ENCODE peak calls at places on chromosomes 13 and 19, in six cellular contexts. One of them, this sample, is unnamed.

GRCh38 chr19:17909017-17909732 is 23.6 kb upstream of the CCDC124 start:
- DNase-seq in tibial artery: no peak
- DNase-seq in CD4-positive, alpha-beta T cell: no peak
- DNase-seq in WTC11: peak
- DNase-seq in adrenal gland: no peak
- DNase-seq in Peyer's patch: no peak
- DNase-seq in this sample: no peak

GRCh38 chr13:106517151-106517847 is 18.2 kb downstream of the EFNB2 start:
- DNase-seq in tibial artery: no peak
- DNase-seq in CD4-positive, alpha-beta T cell: no peak
- DNase-seq in WTC11: no peak
- DNase-seq in adrenal gland: no peak
- DNase-seq in Peyer's patch: no peak
- DNase-seq in this sample: no peak

GRCh38 chr13:97028441-97029299 is 34.4 kb upstream of the OXGR1 start:
- DNase-seq in tibial artery: peak
- DNase-seq in CD4-positive, alpha-beta T cell: peak
- DNase-seq in WTC11: peak
- DNase-seq in adrenal gland: peak
- DNase-seq in Peyer's patch: peak
- DNase-seq in this sample: peak

GRCh38 chr19:14507704-14508246 is 10.4 kb downstream of the DNAJB1 start:
- DNase-seq in tibial artery: no peak
- DNase-seq in CD4-positive, alpha-beta T cell: no peak
- DNase-seq in WTC11: no peak
- DNase-seq in adrenal gland: no peak
- DNase-seq in Peyer's patch: no peak
- DNase-seq in this sample: no peak

GRCh38 chr19:48842744-48843162 is 6.5 kb upstream of the HSD17B14 start:
- DNase-seq in tibial artery: no peak
- DNase-seq in CD4-positive, alpha-beta T cell: peak
- DNase-seq in WTC11: peak
- DNase-seq in adrenal gland: peak
- DNase-seq in Peyer's patch: peak
- DNase-seq in this sample: peak

GRCh38 chr13:113297370-113297871 is 382 bp downstream of the LAMP1 start:
- DNase-seq in tibial artery: peak
- DNase-seq in CD4-positive, alpha-beta T cell: peak
- DNase-seq in WTC11: no peak
- DNase-seq in adrenal gland: peak
- DNase-seq in Peyer's patch: peak
- DNase-seq in this sample: peak

GRCh38 chr19:29485293-29485692 is 40.5 kb upstream of the VSTM2B start:
- DNase-seq in tibial artery: peak
- DNase-seq in CD4-positive, alpha-beta T cell: no peak
- DNase-seq in WTC11: no peak
- DNase-seq in adrenal gland: no peak
- DNase-seq in Peyer's patch: peak
- DNase-seq in this sample: no peak

GRCh38 chr19:46133101-46133627 is 8.7 kb upstream of the IGFL3 start:
- DNase-seq in tibial artery: no peak
- DNase-seq in CD4-positive, alpha-beta T cell: no peak
- DNase-seq in WTC11: peak
- DNase-seq in adrenal gland: peak
- DNase-seq in Peyer's patch: no peak
- DNase-seq in this sample: peak

GRCh38 chr19:39140195-39140516 is 14.6 kb downstream of the PAK4 start:
- DNase-seq in tibial artery: no peak
- DNase-seq in CD4-positive, alpha-beta T cell: no peak
- DNase-seq in WTC11: no peak
- DNase-seq in adrenal gland: no peak
- DNase-seq in Peyer's patch: no peak
- DNase-seq in this sample: no peak

GRCh38 chr13:67914535-67914934 is 684.4 kb upstream of the PCDH9 start:
- DNase-seq in tibial artery: no peak
- DNase-seq in CD4-positive, alpha-beta T cell: no peak
- DNase-seq in WTC11: no peak
- DNase-seq in adrenal gland: no peak
- DNase-seq in Peyer's patch: no peak
- DNase-seq in this sample: no peak

GRCh38 chr13:42377640-42378382 is 105.9 kb downstream of the AKAP11 start:
- DNase-seq in tibial artery: no peak
- DNase-seq in CD4-positive, alpha-beta T cell: no peak
- DNase-seq in WTC11: no peak
- DNase-seq in adrenal gland: no peak
- DNase-seq in Peyer's patch: peak
- DNase-seq in this sample: no peak

GRCh38 chr19:56836059-56836458 is 4.5 kb downstream of the PEG3 start:
- DNase-seq in tibial artery: no peak
- DNase-seq in CD4-positive, alpha-beta T cell: no peak
- DNase-seq in WTC11: no peak
- DNase-seq in adrenal gland: no peak
- DNase-seq in Peyer's patch: no peak
- DNase-seq in this sample: no peak

GRCh38 chr19:14006766-14007562 is 844 bp upstream of the RFX1 start:
- DNase-seq in tibial artery: no peak
- DNase-seq in CD4-positive, alpha-beta T cell: no peak
- DNase-seq in WTC11: peak
- DNase-seq in adrenal gland: peak
- DNase-seq in Peyer's patch: no peak
- DNase-seq in this sample: peak

GRCh38 chr19:1019980-1020867 is 699 bp downstream of the TMEM259 start:
- DNase-seq in tibial artery: no peak
- DNase-seq in CD4-positive, alpha-beta T cell: no peak
- DNase-seq in WTC11: no peak
- DNase-seq in adrenal gland: peak
- DNase-seq in Peyer's patch: peak
- DNase-seq in this sample: no peak

GRCh38 chr19:19372656-19373416 is 32.6 kb upstream of the GATAD2A start:
- DNase-seq in tibial artery: no peak
- DNase-seq in CD4-positive, alpha-beta T cell: no peak
- DNase-seq in WTC11: peak
- DNase-seq in adrenal gland: peak
- DNase-seq in Peyer's patch: peak
- DNase-seq in this sample: no peak

GRCh38 chr19:6204866-6205723 is 69.6 kb downstream of the ACSBG2 start:
- DNase-seq in tibial artery: peak
- DNase-seq in CD4-positive, alpha-beta T cell: no peak
- DNase-seq in WTC11: no peak
- DNase-seq in adrenal gland: no peak
- DNase-seq in Peyer's patch: peak
- DNase-seq in this sample: no peak

GRCh38 chr13:43085545-43085944 is 62.2 kb downstream of the DNAJC15 start:
- DNase-seq in tibial artery: no peak
- DNase-seq in CD4-positive, alpha-beta T cell: no peak
- DNase-seq in WTC11: no peak
- DNase-seq in adrenal gland: no peak
- DNase-seq in Peyer's patch: no peak
- DNase-seq in this sample: no peak

GRCh38 chr19:1408300-1409203 is 1.2 kb downstream of the DAZAP1 start:
- DNase-seq in tibial artery: no peak
- DNase-seq in CD4-positive, alpha-beta T cell: peak
- DNase-seq in WTC11: peak
- DNase-seq in adrenal gland: peak
- DNase-seq in Peyer's patch: peak
- DNase-seq in this sample: peak

GRCh38 chr19:3761382-3762129 is at the start of gene APBA3:
- DNase-seq in tibial artery: peak
- DNase-seq in CD4-positive, alpha-beta T cell: peak
- DNase-seq in WTC11: peak
- DNase-seq in adrenal gland: peak
- DNase-seq in Peyer's patch: peak
- DNase-seq in this sample: peak

GRCh38 chr19:32256341-32256975 is 89.0 kb upstream of the ZNF507 start:
- DNase-seq in tibial artery: no peak
- DNase-seq in CD4-positive, alpha-beta T cell: no peak
- DNase-seq in WTC11: no peak
- DNase-seq in adrenal gland: no peak
- DNase-seq in Peyer's patch: no peak
- DNase-seq in this sample: no peak

GRCh38 chr19:33550741-33551140 is 29.1 kb upstream of the PEPD start:
- DNase-seq in tibial artery: peak
- DNase-seq in CD4-positive, alpha-beta T cell: no peak
- DNase-seq in WTC11: no peak
- DNase-seq in adrenal gland: no peak
- DNase-seq in Peyer's patch: no peak
- DNase-seq in this sample: no peak

GRCh38 chr13:94061316-94061715 is 418.2 kb downstream of the DCT start:
- DNase-seq in tibial artery: no peak
- DNase-seq in CD4-positive, alpha-beta T cell: no peak
- DNase-seq in WTC11: no peak
- DNase-seq in adrenal gland: no peak
- DNase-seq in Peyer's patch: no peak
- DNase-seq in this sample: no peak

GRCh38 chr19:50780753-50781480 is 9.3 kb upstream of the ACP4 start:
- DNase-seq in tibial artery: no peak
- DNase-seq in CD4-positive, alpha-beta T cell: no peak
- DNase-seq in WTC11: no peak
- DNase-seq in adrenal gland: no peak
- DNase-seq in Peyer's patch: no peak
- DNase-seq in this sample: no peak

GRCh38 chr13:110161112-110161897 is 145.7 kb downstream of the COL4A1 start:
- DNase-seq in tibial artery: no peak
- DNase-seq in CD4-positive, alpha-beta T cell: no peak
- DNase-seq in WTC11: no peak
- DNase-seq in adrenal gland: peak
- DNase-seq in Peyer's patch: no peak
- DNase-seq in this sample: no peak

GRCh38 chr19:46351241-46352041 is 4.6 kb downstream of the PPP5C start:
- DNase-seq in tibial artery: peak
- DNase-seq in CD4-positive, alpha-beta T cell: no peak
- DNase-seq in WTC11: no peak
- DNase-seq in adrenal gland: peak
- DNase-seq in Peyer's patch: peak
- DNase-seq in this sample: no peak

GRCh38 chr13:29594310-29594709 is 1.2 kb downstream of the SLC7A1 start:
- DNase-seq in tibial artery: no peak
- DNase-seq in CD4-positive, alpha-beta T cell: peak
- DNase-seq in WTC11: no peak
- DNase-seq in adrenal gland: no peak
- DNase-seq in Peyer's patch: peak
- DNase-seq in this sample: no peak

GRCh38 chr19:5891938-5892771 is 11.4 kb downstream of the NDUFA11 start:
- DNase-seq in tibial artery: no peak
- DNase-seq in CD4-positive, alpha-beta T cell: no peak
- DNase-seq in WTC11: peak
- DNase-seq in adrenal gland: peak
- DNase-seq in Peyer's patch: peak
- DNase-seq in this sample: peak

GRCh38 chr19:5870986-5871394 is 650 bp upstream of the FUT5 start:
- DNase-seq in tibial artery: no peak
- DNase-seq in CD4-positive, alpha-beta T cell: no peak
- DNase-seq in WTC11: no peak
- DNase-seq in adrenal gland: no peak
- DNase-seq in Peyer's patch: no peak
- DNase-seq in this sample: no peak

DNA sequence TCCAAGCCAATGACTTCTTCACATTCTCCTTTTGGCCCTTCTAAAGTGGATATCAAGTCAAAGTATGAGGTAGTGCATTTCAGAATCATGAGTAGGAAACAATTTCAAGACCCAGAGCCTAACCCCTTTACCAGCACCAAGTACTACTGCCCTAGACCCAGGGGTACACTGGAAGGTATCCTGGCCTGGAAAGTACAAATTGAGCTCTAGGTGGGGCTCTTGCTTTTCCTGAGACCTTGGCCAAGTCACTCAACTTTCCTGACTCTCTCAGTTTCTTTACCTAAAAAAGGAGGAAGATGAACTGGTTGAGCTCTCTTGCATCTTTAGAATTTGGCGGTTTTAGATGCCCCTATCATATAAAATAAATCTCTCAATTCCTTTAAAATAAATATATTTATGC is 204.7 kb downstream of the FGF14 start:
- DNase-seq in tibial artery: no peak
- DNase-seq in CD4-positive, alpha-beta T cell: no peak
- DNase-seq in WTC11: peak
- DNase-seq in adrenal gland: no peak
- DNase-seq in Peyer's patch: no peak
- DNase-seq in this sample: no peak
- TF ChIP-seq CTCF in tibial artery: no peak
- TF ChIP-seq CTCF in CD4-positive, alpha-beta T cell: no peak
- TF ChIP-seq CTCF in WTC11: no peak
- TF ChIP-seq CTCF in adrenal gland: no peak
- TF ChIP-seq CTCF in Peyer's patch: no peak
- TF ChIP-seq CTCF in this sample: no peak

DNA sequence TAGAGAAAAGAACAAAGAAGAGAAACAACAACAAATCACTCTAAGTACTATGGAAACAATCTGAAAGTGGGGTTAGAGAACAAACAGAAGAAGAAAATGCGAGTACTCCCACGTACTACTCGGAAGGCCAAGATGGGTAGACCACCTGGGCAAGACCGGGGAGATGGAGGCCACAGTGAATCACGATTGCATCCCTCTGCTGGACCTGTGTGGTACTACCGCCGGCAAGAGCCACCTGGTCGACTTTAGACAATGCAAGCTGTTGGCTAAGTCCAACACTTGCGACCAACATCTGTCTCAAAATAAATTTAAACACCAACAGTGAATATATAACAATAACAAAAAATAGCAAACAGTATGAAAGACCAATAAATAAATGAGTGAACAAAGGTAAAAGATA is 45.5 kb upstream of the ZNF91 start:
- DNase-seq in tibial artery: no peak
- DNase-seq in CD4-positive, alpha-beta T cell: no peak
- DNase-seq in WTC11: peak
- DNase-seq in adrenal gland: no peak
- DNase-seq in Peyer's patch: no peak
- DNase-seq in this sample: no peak
- TF ChIP-seq CTCF in tibial artery: peak
- TF ChIP-seq CTCF in CD4-positive, alpha-beta T cell: peak
- TF ChIP-seq CTCF in WTC11: peak
- TF ChIP-seq CTCF in adrenal gland: no peak
- TF ChIP-seq CTCF in Peyer's patch: peak
- TF ChIP-seq CTCF in this sample: peak

GRCh38 chr13:37984357-37984756 is 114.8 kb upstream of the TRPC4 start:
- DNase-seq in tibial artery: no peak
- DNase-seq in CD4-positive, alpha-beta T cell: no peak
- DNase-seq in WTC11: peak
- DNase-seq in adrenal gland: no peak
- DNase-seq in Peyer's patch: no peak
- DNase-seq in this sample: no peak
- TF ChIP-seq CTCF in tibial artery: no peak
- TF ChIP-seq CTCF in CD4-positive, alpha-beta T cell: no peak
- TF ChIP-seq CTCF in WTC11: peak
- TF ChIP-seq CTCF in adrenal gland: no peak
- TF ChIP-seq CTCF in Peyer's patch: no peak
- TF ChIP-seq CTCF in this sample: no peak

DNA sequence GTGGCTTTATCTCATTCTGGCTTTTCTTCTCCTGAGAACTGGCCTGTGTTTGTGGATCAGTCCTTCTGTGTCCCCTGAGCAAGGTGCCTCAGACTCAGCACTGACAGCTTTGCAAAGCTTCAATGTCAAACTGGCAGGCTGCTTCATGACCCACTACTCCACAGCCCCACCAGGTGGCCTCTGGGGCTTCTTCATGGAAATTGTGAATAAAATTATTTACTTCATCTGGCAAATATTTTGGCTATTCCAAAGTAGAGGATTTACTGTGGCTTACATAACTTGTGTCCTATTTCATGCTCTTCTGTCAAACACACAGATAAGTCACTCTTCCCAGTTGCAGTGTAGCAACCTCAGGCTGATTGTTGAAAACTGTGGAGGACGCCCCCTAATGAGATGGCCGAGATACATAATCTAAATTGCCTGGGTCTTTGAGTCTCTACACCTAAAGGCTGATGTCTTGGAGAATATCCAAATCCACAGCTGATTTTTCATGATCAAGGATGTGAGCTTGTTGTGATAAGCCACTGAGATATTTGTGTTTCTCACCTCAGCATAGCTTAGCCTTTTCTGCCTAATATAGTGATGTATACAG is 721.9 kb upstream of the SLC10A2 start:
- DNase-seq in tibial artery: no peak
- DNase-seq in CD4-positive, alpha-beta T cell: no peak
- DNase-seq in WTC11: peak
- DNase-seq in adrenal gland: peak
- DNase-seq in Peyer's patch: no peak
- DNase-seq in this sample: no peak
- TF ChIP-seq CTCF in tibial artery: no peak
- TF ChIP-seq CTCF in CD4-positive, alpha-beta T cell: no peak
- TF ChIP-seq CTCF in WTC11: no peak
- TF ChIP-seq CTCF in adrenal gland: peak
- TF ChIP-seq CTCF in Peyer's patch: no peak
- TF ChIP-seq CTCF in this sample: peak

This sample was measured in progenitor cell of endocrine pancreas.